ENCODE peak calls at places on chromosomes 7 and 10, in four cellular contexts. One of them, this sample, is unnamed.

GRCh38 chr10:93030409-93030808 is 30.2 kb upstream of the CYP26C1 start:
- DNase-seq in NB4: no peak
- DNase-seq in cardiac septum: no peak
- DNase-seq in upper lobe of right lung: no peak
- DNase-seq in this sample: no peak

GRCh38 chr10:71611131-71611530 is 108.4 kb downstream of the C10orf105 start:
- DNase-seq in upper lobe of right lung: no peak
- DNase-seq in cardiac septum: no peak
- DNase-seq in NB4: no peak
- DNase-seq in this sample: no peak

GRCh38 chr10:128851281-128851680 is 615.8 kb upstream of the MGMT start:
- DNase-seq in upper lobe of right lung: no peak
- DNase-seq in NB4: no peak
- DNase-seq in cardiac septum: no peak
- DNase-seq in this sample: no peak

GRCh38 chr7:55533050-55533728 is 39.1 kb downstream of the VOPP1 start:
- DNase-seq in upper lobe of right lung: no peak
- DNase-seq in NB4: peak
- DNase-seq in cardiac septum: no peak
- DNase-seq in this sample: no peak

GRCh38 chr10:115030483-115031200 is 62.5 kb upstream of the ATRNL1 start:
- DNase-seq in upper lobe of right lung: no peak
- DNase-seq in NB4: no peak
- DNase-seq in cardiac septum: no peak
- DNase-seq in this sample: no peak

GRCh38 chr7:4051696-4052095 is 630.4 kb upstream of the FOXK1 start:
- DNase-seq in NB4: no peak
- DNase-seq in cardiac septum: no peak
- DNase-seq in upper lobe of right lung: no peak
- DNase-seq in this sample: no peak

GRCh38 chr10:110042181-110042580 is 34.4 kb downstream of the ADD3 start:
- DNase-seq in NB4: no peak
- DNase-seq in cardiac septum: no peak
- DNase-seq in upper lobe of right lung: no peak
- DNase-seq in this sample: no peak

GRCh38 chr7:11638026-11638774 is 193.8 kb downstream of the THSD7A start:
- DNase-seq in upper lobe of right lung: no peak
- DNase-seq in cardiac septum: no peak
- DNase-seq in NB4: no peak
- DNase-seq in this sample: no peak

GRCh38 chr10:101237080-101237817 is 8.0 kb upstream of the LBX1 start:
- DNase-seq in upper lobe of right lung: no peak
- DNase-seq in NB4: no peak
- DNase-seq in cardiac septum: no peak
- DNase-seq in this sample: no peak

GRCh38 chr10:59434463-59435326 is 72.3 kb upstream of the FAM13C start:
- DNase-seq in NB4: no peak
- DNase-seq in upper lobe of right lung: no peak
- DNase-seq in cardiac septum: no peak
- DNase-seq in this sample: no peak

GRCh38 chr10:4353964-4354363 is 472.0 kb upstream of the AKR1E2 start:
- DNase-seq in cardiac septum: no peak
- DNase-seq in NB4: no peak
- DNase-seq in upper lobe of right lung: no peak
- DNase-seq in this sample: no peak

GRCh38 chr10:17454181-17454800 is at the start of gene ST8SIA6:
- DNase-seq in NB4: no peak
- DNase-seq in upper lobe of right lung: peak
- DNase-seq in cardiac septum: no peak
- DNase-seq in this sample: peak

GRCh38 chr7:142500364-142500763 is 242.5 kb upstream of the PRSS58 start:
- DNase-seq in NB4: no peak
- DNase-seq in upper lobe of right lung: no peak
- DNase-seq in cardiac septum: no peak
- DNase-seq in this sample: no peak

GRCh38 chr10:132610071-132610701 is 72.6 kb downstream of the INPP5A start:
- DNase-seq in NB4: no peak
- DNase-seq in upper lobe of right lung: peak
- DNase-seq in cardiac septum: peak
- DNase-seq in this sample: no peak

GRCh38 chr7:43650457-43651052 is 67.6 kb downstream of the STK17A start:
- DNase-seq in upper lobe of right lung: no peak
- DNase-seq in cardiac septum: no peak
- DNase-seq in NB4: peak
- DNase-seq in this sample: no peak

GRCh38 chr7:77321300-77321699 is 94.8 kb downstream of the GSAP start:
- DNase-seq in cardiac septum: no peak
- DNase-seq in NB4: no peak
- DNase-seq in upper lobe of right lung: no peak
- DNase-seq in this sample: no peak

GRCh38 chr7:49803812-49804211 is 30.4 kb downstream of the VWC2 start:
- DNase-seq in upper lobe of right lung: no peak
- DNase-seq in NB4: no peak
- DNase-seq in cardiac septum: no peak
- DNase-seq in this sample: no peak

GRCh38 chr7:30752979-30753378 is 1.0 kb downstream of the INMT start:
- DNase-seq in NB4: no peak
- DNase-seq in cardiac septum: peak
- DNase-seq in upper lobe of right lung: no peak
- DNase-seq in this sample: peak

GRCh38 chr10:24920907-24921881 is 31.2 kb downstream of the PRTFDC1 start:
- DNase-seq in cardiac septum: no peak
- DNase-seq in upper lobe of right lung: peak
- DNase-seq in NB4: peak
- DNase-seq in this sample: peak

This sample was measured in posterior vena cava.